ENCODE peak calls at places on chromosomes 7 and 10, in six cellular contexts. A is colonic mucosa, G is Peyer's patch, Y is Panc1, T is heart left ventricle, N is GM23248. C is an unnamed sample. For H3K9me3, the result is how much of the 10 kb centered on the place peaks cover.

GRCh38 chr7:80475383-80475782 is 36.5 kb downstream of the GNAT3 start:
- DNase-seq in G (no peak), A (no peak), N (no peak), Y (no peak), T (no peak), C (no peak)

GRCh38 chr7:122304604-122304975 is at the start of gene FEZF1:
- DNase-seq in N (peak), G (no peak), T (no peak), Y (no peak), A (no peak), C (no peak)

GRCh38 chr7:80642871-80643270 is 4.4 kb downstream of the CD36 start:
- DNase-seq in Y (no peak), N (no peak), T (no peak), A (no peak), G (no peak), C (no peak)

GRCh38 chr7:46696741-46697140 is 775.7 kb upstream of the IGFBP3 start:
- DNase-seq in G (no peak), Y (no peak), T (no peak), N (no peak), A (no peak), C (no peak)

GRCh38 chr10:88473989-88474883 is 108.9 kb downstream of the RNLS start:
- DNase-seq in Y (no peak), A (peak), T (no peak), G (peak), N (no peak), C (no peak)

GRCh38 chr7:112103246-112103645 is 103.0 kb downstream of the DOCK4 start:
- DNase-seq in Y (no peak), T (no peak), G (no peak), A (peak), N (no peak), C (no peak)

GRCh38 chr10:72694476-72695369 is 2.8 kb downstream of the MCU start:
- DNase-seq in Y (no peak), A (no peak), G (no peak), T (peak), N (peak), C (no peak)

GRCh38 chr10:97259119-97259518 is 33.3 kb downstream of the ARHGAP19 start:
- DNase-seq in A (peak), T (no peak), N (no peak), G (peak), Y (no peak), C (no peak)

GRCh38 chr7:25515876-25516275 is 287.6 kb upstream of the NPVF start:
- DNase-seq in N (peak), G (no peak), A (no peak), Y (no peak), T (no peak), C (no peak)

GRCh38 chr7:1936531-1937251 is 266.6 kb downstream of the ELFN1 start:
- DNase-seq in T (no peak), N (no peak), Y (no peak), A (no peak), G (no peak), C (no peak)

DNA sequence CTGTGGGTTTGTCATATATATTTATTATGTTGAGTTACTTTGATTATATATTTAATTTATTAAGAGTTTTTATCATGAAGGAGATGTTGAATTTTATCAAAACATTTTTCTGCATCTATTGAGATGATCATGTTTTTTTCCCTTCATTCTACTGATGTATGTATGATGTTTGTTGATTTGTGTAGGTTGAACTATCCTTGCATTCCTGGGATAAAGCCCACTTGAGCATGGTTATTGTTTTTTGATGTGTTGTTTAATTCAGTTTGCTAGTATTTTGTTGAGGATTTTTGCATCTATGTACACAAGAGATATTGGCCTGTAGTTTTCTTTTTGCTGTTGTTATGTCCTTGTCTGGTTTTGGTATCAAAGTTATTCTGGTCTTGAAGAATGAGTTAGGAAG is 31.1 kb downstream of the SCART1 start:
- DNase-seq in A (no peak), Y (no peak), T (no peak), N (no peak), G (no peak), C (no peak)
- H3K9me3 ChIP-seq in A (under half), Y (under half), T (half or more), N (under half), G (under half), C (under half)

GRCh38 chr10:33276282-33276923 is 58.1 kb downstream of the NRP1 start:
- DNase-seq in Y (no peak), G (no peak), A (no peak), N (peak), T (no peak), C (no peak)

GRCh38 chr10:33274096-33274785 is 60.2 kb downstream of the NRP1 start:
- DNase-seq in A (no peak), T (no peak), Y (no peak), N (no peak), G (no peak), C (no peak)

GRCh38 chr10:33270971-33271370 is 63.5 kb downstream of the NRP1 start:
- DNase-seq in G (no peak), T (no peak), A (no peak), Y (no peak), N (no peak), C (no peak)

GRCh38 chr10:33271969-33272583 is 62.4 kb downstream of the NRP1 start:
- DNase-seq in A (no peak), N (peak), T (no peak), Y (no peak), G (no peak), C (no peak)

GRCh38 chr10:33273295-33274002 is 61.0 kb downstream of the NRP1 start:
- DNase-seq in Y (peak), G (peak), N (peak), A (peak), T (peak), C (peak)
- H3K4me3 ChIP-seq in Y (peak), G (no peak), N (peak), A (no peak), T (peak), C (peak)

DNA sequence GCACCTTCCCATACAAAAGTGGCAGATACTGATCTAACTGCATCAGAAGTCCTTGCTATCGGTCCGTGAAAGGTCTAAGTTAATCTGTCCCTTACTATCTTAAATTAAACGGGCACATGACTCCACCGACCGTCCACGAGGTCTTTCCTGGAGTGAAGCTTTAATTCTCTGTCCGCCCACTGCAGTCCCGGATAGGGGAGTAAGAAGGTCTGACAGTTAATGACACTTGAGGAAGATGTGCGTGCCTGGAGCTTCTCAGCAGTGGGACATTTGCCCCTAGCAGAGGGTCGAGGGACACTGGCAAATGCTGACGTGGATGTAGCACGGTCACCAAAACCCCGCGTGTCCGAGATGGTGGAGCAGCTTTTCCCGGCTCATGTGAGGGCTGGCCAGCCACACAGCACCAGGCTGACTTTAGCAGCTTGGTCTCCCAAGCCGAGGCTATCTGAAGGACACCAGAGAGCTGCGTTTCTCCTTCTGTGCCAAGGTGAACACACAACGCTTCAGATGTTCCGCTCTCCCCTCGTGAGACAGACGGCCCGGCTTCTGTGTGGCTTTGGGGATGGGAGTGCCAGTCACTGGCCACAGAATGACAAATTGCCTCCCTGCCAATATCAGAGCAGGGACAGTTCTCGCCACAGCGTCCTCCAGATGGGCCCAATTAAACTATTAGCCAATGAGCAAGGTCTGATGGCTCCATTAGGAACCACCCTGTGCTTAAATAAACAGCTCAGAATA is 86.6 kb downstream of the ADARB2 start:
- DNase-seq in Y (no peak), T (no peak), N (no peak), A (no peak), G (no peak), C (no peak)
- H3K9me3 ChIP-seq in Y (under half), T (under half), N (under half), A (under half), G (under half), C (under half)

DNA sequence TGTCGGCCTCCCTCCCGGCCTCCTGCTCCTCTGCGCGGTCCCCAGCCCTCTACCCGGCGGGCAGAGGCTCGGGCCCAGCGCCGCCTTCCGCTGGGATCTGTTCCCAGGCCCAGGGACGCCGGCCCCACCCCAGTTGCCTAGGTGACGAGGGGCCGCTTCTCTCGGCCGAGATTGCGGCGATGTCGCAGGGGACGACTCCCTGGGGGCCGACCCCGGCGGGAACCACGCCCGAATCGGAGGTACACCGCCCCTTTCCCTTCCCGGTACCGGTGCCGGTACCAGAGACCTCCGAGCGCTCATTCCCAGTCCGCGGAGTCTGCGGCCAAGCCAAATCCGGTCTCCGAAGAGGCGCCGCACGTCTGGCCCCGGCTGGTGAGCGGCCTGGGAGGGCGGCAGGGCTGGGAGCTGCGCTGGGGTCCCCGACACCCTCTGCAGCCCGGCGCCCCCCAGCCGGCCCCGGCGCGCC is at the start of gene CABCOCO1:
- DNase-seq in G (peak), Y (no peak), N (peak), A (peak), T (peak), C (peak)
- H3K4me3 ChIP-seq in G (peak), Y (peak), N (peak), A (peak), T (peak), C (peak)

GRCh38 chr10:109214916-109215740 is 708.2 kb downstream of the XPNPEP1 start:
- DNase-seq in N (peak), G (no peak), T (no peak), A (no peak), Y (no peak), C (no peak)

GRCh38 chr10:109218207-109218606 is 705.1 kb downstream of the XPNPEP1 start:
- DNase-seq in G (no peak), T (no peak), A (no peak), Y (no peak), N (no peak), C (no peak)

GRCh38 chr10:109219935-109220334 is 703.4 kb downstream of the XPNPEP1 start:
- DNase-seq in Y (no peak), N (no peak), G (no peak), T (no peak), A (no peak), C (no peak)
- H3K9me3 ChIP-seq in Y (under half), N (under half), G (under half), T (under half), A (under half), C (under half)

GRCh38 chr7:30810986-30811385 is 39.8 kb downstream of the MINDY4 start:
- DNase-seq in T (no peak), A (no peak), Y (no peak), N (no peak), G (no peak), C (no peak)
- H3K4me3 ChIP-seq in T (no peak), A (no peak), Y (no peak), N (no peak), G (no peak), C (no peak)

GRCh38 chr10:21146446-21146789 is 249.3 kb upstream of the NEBL start:
- DNase-seq in Y (no peak), A (no peak), N (no peak), T (no peak), G (no peak), C (no peak)
- H3K9me3 ChIP-seq in Y (under half), A (under half), N (under half), T (under half), G (under half), C (under half)

DNA sequence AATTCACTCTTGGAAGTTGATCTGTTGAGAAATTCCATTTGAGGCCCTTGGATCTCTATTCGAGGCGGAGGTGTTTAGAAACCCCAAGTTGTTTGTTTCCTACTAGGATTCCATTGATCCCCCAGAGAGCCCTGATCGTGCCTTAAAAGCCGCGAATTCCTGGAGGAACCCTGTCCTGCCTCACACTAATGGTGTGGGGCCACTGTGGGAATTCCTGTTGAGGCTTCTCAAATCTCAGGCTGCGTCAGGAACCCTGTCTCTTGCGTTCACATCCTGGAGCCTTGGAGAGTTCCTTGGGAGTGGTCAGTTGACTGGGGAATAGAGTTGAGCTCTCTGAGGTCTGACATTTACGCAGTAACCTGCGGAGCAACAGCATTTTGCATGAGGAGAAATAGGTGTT is 1.2 kb downstream of the CFAP69 start:
- DNase-seq in Y (no peak), T (no peak), A (no peak), N (peak), G (no peak), C (no peak)
- H3K4me3 ChIP-seq in Y (peak), T (peak), A (no peak), N (peak), G (no peak), C (peak)

DNA sequence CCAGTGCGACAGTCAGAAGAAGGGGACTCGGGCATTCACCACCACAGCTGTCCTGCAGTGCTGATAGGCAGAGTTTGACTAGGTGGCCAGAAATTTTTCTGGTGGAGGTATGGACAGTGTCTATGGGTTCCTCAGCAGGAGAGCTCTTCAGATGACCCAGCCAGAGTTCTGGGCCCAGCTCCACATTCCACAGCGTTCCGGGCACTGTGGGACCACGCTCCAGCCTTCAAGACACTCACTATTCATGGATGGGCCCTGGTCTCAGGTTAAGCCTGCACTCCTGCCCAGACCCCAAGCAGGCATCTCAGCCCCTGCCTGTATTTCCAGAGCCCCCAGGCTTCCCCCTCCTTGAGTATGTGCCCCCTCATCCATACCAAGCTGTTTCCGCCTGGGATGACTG is 497.0 kb upstream of the FOXK1 start:
- DNase-seq in T (no peak), N (no peak), Y (no peak), A (no peak), G (no peak), C (no peak)
- H3K9me3 ChIP-seq in T (under half), N (under half), Y (under half), A (under half), G (under half), C (under half)

DNA sequence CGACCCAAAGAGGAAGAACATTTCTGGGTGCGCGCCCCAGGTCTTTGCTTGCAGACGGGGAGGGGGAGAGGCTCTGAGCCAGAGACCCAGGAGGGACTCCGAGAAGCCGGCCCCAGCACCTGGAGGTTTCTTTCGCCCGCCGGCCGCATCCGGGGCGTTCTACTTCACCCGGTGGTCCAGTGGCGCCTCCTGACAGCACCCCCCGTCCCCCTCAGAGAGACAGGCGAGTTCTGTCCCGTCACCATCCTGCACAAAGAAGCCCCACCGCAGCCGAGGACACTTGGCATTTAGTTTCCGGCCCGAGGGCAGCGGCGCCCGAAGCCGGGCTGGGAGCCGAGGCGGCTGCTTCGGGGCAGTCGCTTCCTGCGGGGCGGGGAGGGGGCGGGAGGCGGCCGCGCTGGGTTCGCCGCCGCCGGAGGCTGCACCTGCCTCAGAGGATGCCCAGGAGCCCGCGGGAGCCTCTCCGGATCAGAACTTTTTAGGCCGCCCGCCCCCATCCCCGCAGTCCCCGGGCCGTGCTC is at the start of gene TMEM178B:
- DNase-seq in A (no peak), T (no peak), Y (no peak), N (peak), G (no peak), C (no peak)
- H3K4me3 ChIP-seq in A (peak), T (peak), Y (peak), N (peak), G (peak), C (peak)